ENCODE peak calls at places on chromosomes 5 and 9, in nine cellular contexts. P, Z, Q, G, L, U, C, V and A are unnamed samples.

GRCh38 chr9:27183151-27183550 is 74.1 kb downstream of the TEK start:
- DNase-seq in Z (no peak), G (no peak), U (peak), P (no peak), Q (no peak), L (no peak), C (no peak), V (no peak), A (no peak)

GRCh38 chr5:98679963-98680362 is 93.5 kb upstream of the RGMB start:
- DNase-seq in C (no peak), G (no peak), P (peak), Q (no peak), L (no peak), V (no peak), U (peak), Z (no peak), A (no peak)

GRCh38 chr9:73153793-73154227 is 2.1 kb downstream of the ANXA1 start:
- DNase-seq in U (peak), L (no peak), C (no peak), G (no peak), Q (no peak), V (no peak), P (peak), Z (peak), A (no peak)

GRCh38 chr5:34013547-34013946 is 5.7 kb upstream of the AMACR start:
- DNase-seq in U (no peak), Q (no peak), V (no peak), L (no peak), P (no peak), G (no peak), Z (no peak), C (no peak), A (no peak)

GRCh38 chr9:27331393-27331792 is 34.4 kb upstream of the EQTN start:
- DNase-seq in L (no peak), Z (no peak), G (no peak), U (no peak), V (no peak), C (no peak), Q (no peak), P (no peak), A (no peak)

GRCh38 chr5:10839118-10839517 is 78.1 kb upstream of the DAP start:
- DNase-seq in U (no peak), P (no peak), Q (no peak), V (no peak), L (no peak), G (no peak), Z (no peak), C (no peak), A (no peak)

GRCh38 chr9:101442248-101443136 is 6.9 kb upstream of the ALDOB start:
- DNase-seq in Q (peak), P (peak), V (no peak), U (no peak), Z (no peak), L (no peak), C (no peak), G (no peak), A (no peak)

GRCh38 chr5:173910215-173910614 is 22.1 kb downstream of the CPEB4 start:
- DNase-seq in G (no peak), U (no peak), P (no peak), C (no peak), L (no peak), Z (no peak), V (no peak), Q (no peak), A (no peak)

GRCh38 chr5:94791787-94792186 is 173.3 kb downstream of the SLF1 start:
- DNase-seq in Q (no peak), Z (no peak), G (no peak), V (no peak), U (no peak), C (peak), L (no peak), P (no peak), A (no peak)

GRCh38 chr9:10059044-10059443 is 553.8 kb downstream of the PTPRD start:
- DNase-seq in U (peak), Z (no peak), C (no peak), L (peak), G (no peak), V (no peak), Q (no peak), P (peak), A (no peak)

GRCh38 chr5:1210832-1211251 is 9.4 kb downstream of the SLC6A19 start:
- DNase-seq in C (no peak), L (no peak), Z (no peak), P (no peak), G (no peak), Q (no peak), V (no peak), U (no peak), A (no peak)

GRCh38 chr9:73030370-73031039 is 77.7 kb upstream of the ALDH1A1 start:
- DNase-seq in U (no peak), P (no peak), C (no peak), V (no peak), G (no peak), Z (no peak), L (no peak), Q (no peak), A (no peak)

GRCh38 chr9:133656211-133657119 is 20.3 kb downstream of the DBH start:
- DNase-seq in C (peak), P (no peak), L (no peak), G (peak), Z (no peak), Q (no peak), U (no peak), V (no peak), A (no peak)

GRCh38 chr5:57735754-57736153 is 253.1 kb upstream of the ACTBL2 start:
- DNase-seq in Q (no peak), U (peak), C (no peak), L (peak), V (no peak), P (no peak), Z (peak), G (no peak), A (no peak)

GRCh38 chr5:19771174-19771835 is 216.7 kb downstream of the CDH18 start:
- DNase-seq in P (peak), G (no peak), Z (no peak), U (peak), L (no peak), Q (no peak), C (no peak), V (no peak), A (no peak)

GRCh38 chr9:130240410-130241197 is 25.0 kb upstream of the HMCN2 start:
- DNase-seq in U (peak), V (peak), L (peak), G (no peak), Q (peak), C (no peak), Z (peak), P (peak), A (peak)

GRCh38 chr9:131740898-131741297 is 1.0 kb upstream of the RAPGEF1 start:
- DNase-seq in G (no peak), C (no peak), U (no peak), Q (no peak), L (no peak), P (no peak), V (no peak), Z (no peak), A (no peak)

GRCh38 chr5:131382407-131383395 is 118.8 kb downstream of the CDC42SE2 start:
- DNase-seq in C (peak), L (peak), G (peak), Q (no peak), V (peak), U (peak), Z (peak), P (peak), A (no peak)

GRCh38 chr5:40171971-40172370 is 507.7 kb upstream of the PTGER4 start:
- DNase-seq in L (peak), V (no peak), G (no peak), C (no peak), P (no peak), Z (no peak), U (peak), Q (no peak), A (no peak)

GRCh38 chr5:111584651-111585050 is 72.3 kb upstream of the STARD4 start:
- DNase-seq in V (no peak), G (no peak), C (no peak), Z (no peak), Q (no peak), L (no peak), P (peak), U (peak), A (no peak)

GRCh38 chr5:113294341-113295110 is 140.3 kb downstream of the TSSK1B start:
- DNase-seq in V (peak), C (peak), Q (peak), P (peak), G (peak), L (peak), Z (peak), U (peak), A (peak)

GRCh38 chr5:68669864-68670263 is 423.9 kb upstream of the SLC30A5 start:
- DNase-seq in C (no peak), Q (no peak), Z (no peak), U (no peak), P (no peak), G (no peak), V (no peak), L (no peak), A (no peak)

GRCh38 chr9:95129651-95130291 is 187.7 kb downstream of the FANCC start:
- DNase-seq in Z (no peak), C (no peak), Q (no peak), U (no peak), L (no peak), P (peak), G (no peak), V (no peak), A (no peak)

GRCh38 chr9:95126739-95127138 is 190.8 kb downstream of the FANCC start:
- DNase-seq in Z (no peak), G (no peak), U (no peak), Q (no peak), P (no peak), L (no peak), C (no peak), V (no peak), A (peak)

GRCh38 chr9:95130484-95130883 is 187.0 kb downstream of the FANCC start:
- DNase-seq in G (no peak), L (no peak), P (peak), C (no peak), Q (no peak), U (no peak), V (no peak), Z (no peak), A (no peak)

GRCh38 chr9:95127249-95128176 is 190.0 kb downstream of the FANCC start:
- DNase-seq in Z (peak), Q (peak), L (peak), P (peak), G (peak), U (peak), V (peak), C (peak), A (peak)

GRCh38 chr9:95128177-95128524 is 189.4 kb downstream of the FANCC start:
- DNase-seq in V (no peak), L (no peak), G (no peak), C (no peak), U (no peak), P (no peak), Q (no peak), Z (no peak), A (no peak)
- H3K27ac ChIP-seq in V (peak), L (no peak), G (no peak), C (no peak), U (no peak), P (no peak), Q (no peak), Z (no peak), A (no peak)

GRCh38 chr5:16597946-16598694 is 18.7 kb downstream of the RETREG1 start:
- DNase-seq in U (no peak), L (no peak), V (no peak), G (no peak), P (no peak), Q (no peak), Z (no peak), C (no peak), A (no peak)
- H3K27ac ChIP-seq in U (no peak), L (no peak), V (no peak), G (no peak), P (no peak), Q (no peak), Z (no peak), C (no peak), A (no peak)

GRCh38 chr5:75510417-75510835 is 1.0 kb downstream of the CERT1 start:
- DNase-seq in P (no peak), Z (no peak), C (peak), U (peak), G (peak), L (no peak), Q (no peak), V (no peak), A (no peak)
- H3K27ac ChIP-seq in P (no peak), Z (peak), C (peak), U (peak), G (peak), L (peak), Q (peak), V (peak), A (peak)

DNA sequence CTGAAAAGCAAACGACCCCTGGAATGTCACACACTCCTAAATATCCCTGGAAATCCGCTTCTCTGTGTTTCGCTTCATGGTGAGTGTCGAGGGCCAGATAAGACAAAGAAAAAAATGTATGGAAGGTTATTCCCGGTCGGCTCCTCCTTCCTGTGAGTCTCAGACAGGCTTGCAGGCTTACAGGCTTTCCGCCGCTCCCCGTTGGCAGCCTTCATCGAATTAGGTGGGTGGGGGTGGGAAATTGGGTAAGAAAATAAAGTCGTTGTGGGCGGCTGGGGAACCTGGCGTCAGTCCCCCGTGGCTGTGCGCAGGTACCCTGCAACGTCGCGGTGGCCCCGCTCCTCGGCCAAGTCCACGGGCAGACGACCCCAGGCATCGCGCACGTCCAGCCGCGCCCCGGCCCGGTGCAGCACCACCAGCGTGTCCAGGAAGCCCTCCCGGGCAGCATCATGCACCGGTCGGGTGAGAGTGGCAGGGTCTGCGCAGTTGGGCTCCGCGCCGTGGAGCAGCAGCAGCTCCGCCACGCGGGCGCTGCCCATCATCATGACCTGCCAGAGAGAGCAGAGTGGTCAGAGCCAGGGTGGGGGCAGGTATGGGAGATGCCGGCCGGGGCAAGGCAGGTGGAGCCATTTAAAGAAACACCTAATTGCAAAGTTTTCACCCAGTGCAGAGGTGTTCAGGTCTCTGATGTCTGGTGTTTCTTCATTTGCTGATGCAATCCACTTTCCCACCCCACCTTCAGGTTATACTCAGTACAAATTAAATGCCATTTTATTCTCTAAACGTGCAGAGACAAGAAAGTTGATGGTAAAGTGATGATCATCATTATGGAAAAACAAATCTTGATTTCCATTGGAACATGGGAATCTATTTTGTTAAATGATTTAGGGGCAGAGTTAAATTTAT is 3.2 kb downstream of the CDKN2B start:
- DNase-seq in V (peak), P (peak), G (no peak), L (no peak), Q (no peak), U (peak), Z (no peak), C (peak), A (no peak)
- H3K27ac ChIP-seq in V (no peak), P (no peak), G (no peak), L (peak), Q (no peak), U (no peak), Z (no peak), C (no peak), A (no peak)